ENCODE peak calls at places on chromosomes 2 and 18, in six cellular contexts. T is fibroblast of villous mesenchyme, I is endothelial cell of umbilical vein, C is type B pancreatic cell, K is brain microvascular endothelial cell, S is upper lobe of left lung. E is an unnamed sample.

GRCh38 chr2:136005462-136006205 is 20.2 kb upstream of the DARS1 start:
- DNase-seq in S (no peak), K (no peak), T (no peak), I (no peak), C (no peak), E (no peak)

GRCh38 chr2:132804045-132804444 is 134.0 kb upstream of the LYPD1 start:
- DNase-seq in I (peak), K (peak), T (peak), S (no peak), C (no peak), E (no peak)

GRCh38 chr18:55407191-55407590 is 180.8 kb downstream of the TCF4 start:
- DNase-seq in S (no peak), K (no peak), I (no peak), T (no peak), C (no peak), E (no peak)

GRCh38 chr2:73080321-73081131 is 9.0 kb upstream of the SFXN5 start:
- DNase-seq in S (no peak), C (no peak), T (no peak), I (no peak), K (no peak), E (no peak)

GRCh38 chr18:24009651-24010333 is 4.8 kb upstream of the TTC39C start:
- DNase-seq in S (no peak), T (no peak), I (no peak), K (no peak), C (no peak), E (no peak)

GRCh38 chr2:235756491-235756890 is 262.6 kb downstream of the AGAP1 start:
- DNase-seq in K (no peak), C (no peak), I (no peak), T (no peak), S (no peak), E (no peak)

GRCh38 chr2:234963785-234964615 is 12.2 kb downstream of the SH3BP4 start:
- DNase-seq in C (no peak), I (no peak), T (peak), K (no peak), S (no peak), E (no peak)

GRCh38 chr2:160694221-160694620 is 200.6 kb upstream of the RBMS1 start:
- DNase-seq in I (no peak), S (no peak), K (no peak), C (no peak), T (no peak), E (no peak)

GRCh38 chr2:174925046-174925784 is 80.0 kb downstream of the CHN1 start:
- DNase-seq in K (no peak), C (no peak), S (no peak), T (no peak), I (no peak), E (no peak)

GRCh38 chr2:21333249-21333648 is 209.5 kb downstream of the TDRD15 start:
- DNase-seq in S (no peak), T (no peak), K (no peak), I (no peak), C (no peak), E (no peak)

GRCh38 chr2:148301362-148301761 is 280.5 kb downstream of the MBD5 start:
- DNase-seq in T (no peak), K (no peak), I (no peak), C (no peak), S (no peak), E (no peak)

GRCh38 chr2:148306027-148306426 is 285.1 kb downstream of the MBD5 start:
- DNase-seq in K (no peak), C (no peak), S (no peak), I (no peak), T (no peak), E (no peak)

GRCh38 chr2:148300534-148300933 is 279.6 kb downstream of the MBD5 start:
- DNase-seq in I (no peak), C (no peak), T (no peak), K (no peak), S (no peak), E (no peak)

GRCh38 chr2:148302526-148302925 is 281.6 kb downstream of the MBD5 start:
- DNase-seq in K (no peak), S (no peak), I (no peak), T (no peak), C (no peak), E (no peak)

DNA sequence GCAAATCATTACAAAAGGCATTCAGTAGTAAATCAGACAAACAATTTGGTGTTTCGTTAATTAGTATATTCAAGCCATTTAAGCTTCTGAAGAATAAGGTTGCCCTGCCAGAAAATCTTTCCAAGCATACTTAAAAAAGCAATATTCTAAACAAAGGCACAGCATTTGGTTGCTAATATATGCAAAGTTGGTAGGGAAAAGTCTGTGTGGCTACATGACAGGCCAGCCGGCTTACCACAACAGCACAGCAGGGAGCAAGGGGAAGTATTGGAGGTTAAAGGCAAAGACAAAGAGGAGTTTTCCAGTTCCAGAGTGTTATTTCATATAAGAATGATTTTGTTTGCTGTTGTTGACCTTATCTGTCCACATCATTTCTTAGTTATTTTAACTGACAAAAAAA is 282.3 kb downstream of the MBD5 start:
- DNase-seq in C (no peak), T (no peak), K (peak), S (no peak), I (no peak), E (no peak)
- TF ChIP-seq CTCF in C (no peak), T (no peak), K (no peak), S (no peak), I (no peak), E (no peak)

DNA sequence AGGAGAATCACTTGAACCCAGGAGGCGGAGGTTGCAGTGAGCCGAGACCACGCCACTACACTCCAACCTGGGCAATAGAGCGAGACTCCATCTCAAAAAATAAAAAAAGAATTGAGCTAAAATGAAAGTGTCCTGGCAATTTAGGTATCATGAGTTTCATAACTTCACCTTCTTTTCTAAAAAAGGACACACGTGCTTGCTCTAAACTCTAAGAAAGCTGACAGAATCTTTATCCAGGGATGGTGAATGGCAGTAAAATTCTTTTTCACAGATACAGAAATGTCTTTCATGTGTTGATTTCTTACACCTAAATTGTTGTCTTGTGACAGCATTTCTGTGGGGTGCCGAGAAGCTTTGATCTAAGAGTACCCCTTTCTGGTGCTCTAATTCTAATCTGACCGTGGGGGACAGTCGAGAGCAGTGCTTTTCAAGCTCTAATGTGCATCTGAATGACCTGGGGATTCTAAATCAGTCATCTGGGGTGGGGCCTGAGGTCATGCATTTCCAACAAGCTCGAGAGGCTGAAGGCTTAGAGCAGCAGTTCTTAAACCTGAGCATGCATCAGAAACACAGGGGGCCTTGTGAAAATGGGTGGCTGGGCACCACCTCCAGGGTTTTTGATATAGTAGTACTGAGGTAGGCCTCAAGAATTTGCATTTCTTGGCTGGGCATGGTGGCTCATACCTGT is 42.1 kb upstream of the REL start:
- DNase-seq in K (no peak), C (no peak), S (no peak), I (no peak), T (no peak), E (no peak)
- TF ChIP-seq CTCF in K (no peak), C (no peak), S (no peak), I (no peak), T (no peak), E (no peak)

DNA sequence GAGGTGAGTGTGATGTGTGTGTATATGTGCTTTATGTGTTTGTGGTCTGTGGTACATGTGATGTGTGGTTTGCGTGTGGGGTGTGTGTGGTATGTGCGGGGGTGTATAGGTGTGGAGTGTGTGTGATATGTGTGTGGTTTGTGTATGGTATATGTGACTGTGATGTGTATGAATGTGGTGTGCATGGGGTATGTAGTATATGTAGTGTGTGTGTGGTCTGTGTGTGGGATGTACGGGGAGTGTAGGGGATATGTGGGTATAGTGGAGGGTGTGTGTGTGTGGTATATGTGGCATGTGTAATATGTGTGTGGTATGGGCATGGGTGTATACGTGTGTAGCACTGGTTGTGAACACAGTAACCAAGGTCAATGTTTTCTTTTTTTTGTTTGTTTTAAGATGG is 87.4 kb downstream of the ZNF385B start:
- DNase-seq in T (no peak), S (no peak), C (no peak), K (no peak), I (no peak), E (no peak)
- TF ChIP-seq CTCF in T (no peak), S (no peak), C (no peak), K (no peak), I (no peak), E (no peak)

DNA sequence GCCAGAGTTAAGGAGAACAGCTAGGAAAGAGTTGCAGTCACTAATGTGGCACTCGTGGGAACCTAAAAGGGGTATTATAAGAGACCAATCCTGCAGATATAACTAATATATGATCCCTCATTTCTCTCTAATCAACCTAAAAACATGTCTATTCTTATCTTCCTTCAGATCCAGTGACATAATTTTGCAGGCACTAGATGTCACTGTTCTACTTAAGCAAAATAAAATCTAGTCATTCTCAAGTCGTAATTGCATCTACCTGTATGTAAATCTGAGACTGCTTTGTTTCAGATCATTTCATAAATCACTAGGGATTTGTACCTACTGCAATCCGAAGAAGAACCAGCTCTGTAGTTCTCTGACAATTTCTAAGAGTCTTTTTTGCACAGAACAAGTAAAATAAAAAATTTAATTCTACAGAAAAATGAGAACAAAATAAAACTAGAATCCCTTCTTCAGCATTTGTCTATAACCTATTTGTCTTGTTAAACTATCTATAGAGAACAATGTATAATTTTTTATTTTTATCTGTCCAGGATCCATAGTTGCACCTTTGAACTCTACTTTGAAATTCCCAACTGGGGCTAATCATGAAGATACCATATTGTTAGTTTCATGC is 56.5 kb upstream of the ERBB4 start:
- DNase-seq in S (no peak), T (peak), I (no peak), K (no peak), C (no peak), E (no peak)
- TF ChIP-seq CTCF in S (no peak), T (no peak), I (no peak), K (peak), C (peak), E (no peak)

DNA sequence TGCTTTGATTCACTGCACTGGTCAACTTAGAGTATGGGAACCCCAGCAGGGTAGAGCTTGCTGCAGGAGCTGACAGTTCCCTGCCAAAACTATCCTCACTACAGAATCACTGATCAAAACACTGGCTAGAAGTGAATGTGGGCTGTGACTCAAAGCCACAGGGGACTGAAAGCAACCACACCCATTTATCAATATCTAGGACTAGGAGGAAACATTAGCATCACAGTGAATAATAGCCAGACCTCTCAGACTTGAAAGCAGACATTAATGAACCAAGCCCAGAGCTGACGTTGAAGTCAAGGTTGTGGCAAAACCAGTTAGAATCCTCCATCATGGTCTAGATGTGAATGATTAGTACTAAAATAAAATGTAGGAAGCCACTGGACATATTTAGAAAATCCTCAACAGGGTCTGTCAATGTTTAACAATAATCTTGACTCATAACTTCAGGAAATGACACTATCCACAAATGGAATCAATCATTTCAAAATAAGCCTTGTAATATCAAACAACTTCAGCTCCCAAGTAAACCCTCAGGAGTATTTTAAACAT is 131.4 kb downstream of the CDH20 start:
- DNase-seq in C (no peak), I (no peak), S (no peak), T (no peak), K (peak), E (no peak)
- TF ChIP-seq CTCF in C (no peak), I (no peak), S (no peak), T (no peak), K (no peak), E (no peak)

DNA sequence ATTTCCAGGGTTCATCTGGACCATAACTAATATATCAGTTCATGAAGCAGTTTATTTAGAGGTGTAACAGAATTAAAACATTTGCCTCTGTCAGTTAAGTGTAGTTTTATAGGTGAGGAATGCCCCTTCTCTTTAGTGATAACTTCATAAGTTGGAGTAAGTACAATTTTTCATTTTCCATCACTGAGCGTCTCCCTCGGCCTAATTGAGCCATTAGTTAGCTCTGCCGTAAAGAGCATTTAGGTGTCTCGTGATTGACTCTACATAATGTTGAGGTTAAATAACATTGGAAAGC is 88.4 kb downstream of the UGGT1 start:
- DNase-seq in I (no peak), K (no peak), S (no peak), T (no peak), C (no peak), E (no peak)
- TF ChIP-seq CTCF in I (no peak), K (no peak), S (no peak), T (no peak), C (no peak), E (no peak)

DNA sequence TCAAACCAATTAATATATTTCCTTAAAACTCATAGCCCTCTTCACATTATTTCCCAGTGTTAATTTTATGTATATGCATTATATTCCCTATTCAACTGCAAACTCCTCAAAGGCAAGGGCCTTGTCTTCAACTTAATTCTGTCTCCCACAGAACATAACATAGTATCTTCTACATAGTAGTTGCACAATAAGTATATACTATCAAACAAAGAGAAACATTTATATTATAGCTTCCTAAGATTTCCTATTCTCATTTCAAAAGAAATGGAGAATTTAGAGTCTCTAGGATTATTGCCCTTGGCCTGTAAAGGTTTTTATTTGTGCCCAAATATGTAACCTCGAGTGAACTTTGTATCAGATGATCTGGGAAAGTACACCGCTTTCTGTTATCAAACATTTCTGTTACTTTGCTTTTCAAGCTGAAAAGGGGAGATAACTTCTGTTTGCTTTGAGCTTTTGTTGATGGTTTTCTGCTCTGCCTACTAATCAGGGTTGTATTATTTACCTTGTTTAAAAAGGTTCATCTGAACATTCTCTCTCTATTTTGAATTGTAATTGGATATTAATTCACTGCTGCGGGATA is 79.2 kb downstream of the XRCC5 start:
- DNase-seq in C (no peak), I (peak), S (no peak), T (peak), K (no peak), E (no peak)
- TF ChIP-seq CTCF in C (no peak), I (no peak), S (no peak), T (no peak), K (no peak), E (no peak)

GRCh38 chr18:12939161-12939560 is 8.7 kb upstream of the SEH1L start:
- DNase-seq in C (no peak), I (no peak), S (no peak), T (no peak), K (no peak), E (no peak)

GRCh38 chr18:12933323-12933722 is 14.5 kb upstream of the SEH1L start:
- DNase-seq in K (no peak), C (no peak), I (no peak), S (no peak), T (no peak), E (no peak)

GRCh38 chr18:12929477-12930083 is 18.2 kb upstream of the SEH1L start:
- DNase-seq in T (no peak), I (no peak), S (no peak), K (no peak), C (no peak), E (no peak)

GRCh38 chr18:12930908-12931307 is 16.9 kb upstream of the SEH1L start:
- DNase-seq in C (no peak), S (no peak), T (no peak), K (no peak), I (no peak), E (no peak)

DNA sequence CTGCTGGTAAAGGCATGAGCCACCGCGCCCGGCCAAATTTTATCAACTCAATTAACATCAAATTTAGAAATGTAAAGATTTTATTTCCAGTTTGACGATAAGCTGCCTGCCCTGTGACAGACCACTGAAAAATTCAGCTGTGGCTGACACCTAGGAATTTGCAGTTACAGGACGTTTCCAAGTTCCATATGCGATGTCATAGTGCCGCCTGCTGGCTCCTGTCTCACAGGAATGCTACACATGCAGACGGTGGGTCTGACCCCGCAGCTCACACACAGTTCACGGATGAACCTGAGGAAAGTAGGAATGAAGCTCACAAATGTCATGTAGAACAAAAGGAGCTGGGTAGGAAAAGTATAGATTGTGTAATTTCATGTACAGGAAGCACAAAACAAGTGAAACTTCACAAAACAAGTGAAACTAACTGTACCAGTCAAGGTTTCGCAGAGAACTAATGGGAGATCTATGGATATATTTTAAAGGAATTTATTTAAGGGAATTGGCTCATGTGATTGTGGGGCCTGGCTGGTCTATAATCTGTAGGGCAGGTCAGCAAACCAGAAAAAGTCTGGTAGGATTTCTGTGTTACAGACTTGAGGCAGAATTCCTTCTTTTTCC is 13.2 kb upstream of the SEH1L start:
- DNase-seq in S (peak), C (peak), K (peak), T (peak), I (peak), E (peak)
- TF ChIP-seq CTCF in S (peak), C (peak), K (peak), T (peak), I (peak), E (no peak)

DNA sequence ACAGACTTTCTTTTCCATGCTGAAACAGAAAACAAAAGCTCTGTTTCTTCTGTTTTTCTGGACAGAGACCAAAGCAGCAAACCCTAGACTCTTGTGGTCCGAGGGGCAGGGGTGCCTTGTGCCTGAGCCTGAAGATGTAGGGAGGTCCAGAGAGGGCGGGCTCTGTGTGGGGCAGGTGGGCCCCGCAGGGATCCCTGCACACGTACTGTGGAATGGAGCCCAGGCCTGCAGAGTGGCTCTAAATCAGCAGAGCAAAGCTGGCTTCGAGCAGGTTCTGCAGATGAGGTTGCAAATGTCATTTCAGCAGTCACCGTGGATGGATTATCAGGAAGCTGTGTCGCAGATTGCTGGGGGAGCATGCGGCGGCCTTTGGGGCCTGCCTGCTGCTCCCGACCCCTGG is 438.6 kb downstream of the RNF144A start:
- DNase-seq in I (no peak), T (no peak), K (no peak), C (no peak), S (no peak), E (no peak)
- TF ChIP-seq CTCF in I (no peak), T (no peak), K (no peak), C (no peak), S (no peak), E (no peak)